ENCODE peak calls at places on chromosomes 4 and X, in nine cellular contexts. One of them, this sample, is unnamed. For H3K4me1, the result is how much of the 10 kb centered on the place peaks cover.

GRCh38 chr4:38574559-38575333 is 89.3 kb upstream of the KLF3 start:
- DNase-seq in IMR-90: no peak
- DNase-seq in tibial artery: no peak
- DNase-seq in endodermal cell: no peak
- DNase-seq in neuronal stem cell: no peak
- DNase-seq in mesendoderm: no peak
- DNase-seq in PC-9: peak
- DNase-seq in aorta: no peak
- DNase-seq in colonic mucosa: peak
- DNase-seq in this sample: no peak

GRCh38 chr4:138561906-138562305 is 319.8 kb upstream of the SLC7A11 start:
- DNase-seq in neuronal stem cell: no peak
- DNase-seq in IMR-90: no peak
- DNase-seq in PC-9: no peak
- DNase-seq in colonic mucosa: no peak
- DNase-seq in mesendoderm: no peak
- DNase-seq in tibial artery: no peak
- DNase-seq in aorta: peak
- DNase-seq in endodermal cell: no peak
- DNase-seq in this sample: no peak

GRCh38 chr4:6444587-6444986 is 27.8 kb downstream of the PPP2R2C start:
- DNase-seq in PC-9: no peak
- DNase-seq in colonic mucosa: no peak
- DNase-seq in neuronal stem cell: no peak
- DNase-seq in tibial artery: no peak
- DNase-seq in aorta: peak
- DNase-seq in IMR-90: no peak
- DNase-seq in mesendoderm: no peak
- DNase-seq in endodermal cell: no peak
- DNase-seq in this sample: no peak

GRCh38 chr4:152382057-152382785 is 153.7 kb downstream of the FBXW7 start:
- DNase-seq in mesendoderm: no peak
- DNase-seq in neuronal stem cell: no peak
- DNase-seq in colonic mucosa: no peak
- DNase-seq in tibial artery: no peak
- DNase-seq in PC-9: no peak
- DNase-seq in IMR-90: peak
- DNase-seq in endodermal cell: no peak
- DNase-seq in aorta: no peak
- DNase-seq in this sample: no peak

GRCh38 chrX:45208121-45208856 is 7.6 kb upstream of the DIPK2B start:
- DNase-seq in tibial artery: no peak
- DNase-seq in IMR-90: no peak
- DNase-seq in colonic mucosa: no peak
- DNase-seq in neuronal stem cell: no peak
- DNase-seq in PC-9: no peak
- DNase-seq in mesendoderm: peak
- DNase-seq in endodermal cell: no peak
- DNase-seq in aorta: no peak
- DNase-seq in this sample: no peak

GRCh38 chr4:84578540-84579409 is 4.2 kb upstream of the CDS1 start:
- DNase-seq in aorta: no peak
- DNase-seq in endodermal cell: peak
- DNase-seq in IMR-90: peak
- DNase-seq in mesendoderm: peak
- DNase-seq in tibial artery: no peak
- DNase-seq in PC-9: peak
- DNase-seq in neuronal stem cell: no peak
- DNase-seq in colonic mucosa: peak
- DNase-seq in this sample: no peak

GRCh38 chr4:103018391-103019318 is 850 bp downstream of the SLC9B1 start:
- DNase-seq in tibial artery: no peak
- DNase-seq in aorta: no peak
- DNase-seq in IMR-90: no peak
- DNase-seq in PC-9: no peak
- DNase-seq in neuronal stem cell: peak
- DNase-seq in endodermal cell: no peak
- DNase-seq in colonic mucosa: peak
- DNase-seq in mesendoderm: peak
- DNase-seq in this sample: no peak

GRCh38 chrX:69287025-69287540 is 121.8 kb upstream of the PJA1 start:
- DNase-seq in PC-9: no peak
- DNase-seq in endodermal cell: no peak
- DNase-seq in mesendoderm: no peak
- DNase-seq in IMR-90: no peak
- DNase-seq in colonic mucosa: no peak
- DNase-seq in neuronal stem cell: no peak
- DNase-seq in tibial artery: no peak
- DNase-seq in aorta: no peak
- DNase-seq in this sample: no peak

GRCh38 chrX:40721489-40722106 is 13.7 kb downstream of the MED14 start:
- DNase-seq in tibial artery: no peak
- DNase-seq in PC-9: no peak
- DNase-seq in IMR-90: no peak
- DNase-seq in endodermal cell: no peak
- DNase-seq in aorta: no peak
- DNase-seq in neuronal stem cell: no peak
- DNase-seq in mesendoderm: peak
- DNase-seq in colonic mucosa: no peak
- DNase-seq in this sample: no peak

GRCh38 chr4:70703695-70704332 is 15.5 kb downstream of the UTP3 start:
- DNase-seq in aorta: no peak
- DNase-seq in mesendoderm: no peak
- DNase-seq in endodermal cell: no peak
- DNase-seq in neuronal stem cell: peak
- DNase-seq in colonic mucosa: peak
- DNase-seq in tibial artery: no peak
- DNase-seq in IMR-90: peak
- DNase-seq in PC-9: no peak
- DNase-seq in this sample: no peak

GRCh38 chr4:3077796-3078195 is 3.3 kb downstream of the HTT start:
- DNase-seq in IMR-90: no peak
- DNase-seq in PC-9: no peak
- DNase-seq in neuronal stem cell: no peak
- DNase-seq in tibial artery: no peak
- DNase-seq in mesendoderm: no peak
- DNase-seq in aorta: no peak
- DNase-seq in endodermal cell: no peak
- DNase-seq in colonic mucosa: no peak
- DNase-seq in this sample: no peak

GRCh38 chr4:3083732-3084131 is 9.3 kb downstream of the HTT start:
- DNase-seq in mesendoderm: no peak
- DNase-seq in tibial artery: no peak
- DNase-seq in IMR-90: no peak
- DNase-seq in colonic mucosa: no peak
- DNase-seq in endodermal cell: no peak
- DNase-seq in neuronal stem cell: no peak
- DNase-seq in aorta: no peak
- DNase-seq in PC-9: no peak
- DNase-seq in this sample: no peak

GRCh38 chr4:3075652-3075981 is 1.1 kb downstream of the HTT start:
- DNase-seq in tibial artery: no peak
- DNase-seq in PC-9: no peak
- DNase-seq in IMR-90: no peak
- DNase-seq in aorta: no peak
- DNase-seq in colonic mucosa: no peak
- DNase-seq in neuronal stem cell: peak
- DNase-seq in endodermal cell: no peak
- DNase-seq in mesendoderm: no peak
- DNase-seq in this sample: no peak

GRCh38 chr4:3082915-3083515 is 8.5 kb downstream of the HTT start:
- DNase-seq in colonic mucosa: no peak
- DNase-seq in IMR-90: no peak
- DNase-seq in tibial artery: no peak
- DNase-seq in PC-9: no peak
- DNase-seq in neuronal stem cell: no peak
- DNase-seq in endodermal cell: no peak
- DNase-seq in aorta: no peak
- DNase-seq in mesendoderm: no peak
- DNase-seq in this sample: no peak

DNA sequence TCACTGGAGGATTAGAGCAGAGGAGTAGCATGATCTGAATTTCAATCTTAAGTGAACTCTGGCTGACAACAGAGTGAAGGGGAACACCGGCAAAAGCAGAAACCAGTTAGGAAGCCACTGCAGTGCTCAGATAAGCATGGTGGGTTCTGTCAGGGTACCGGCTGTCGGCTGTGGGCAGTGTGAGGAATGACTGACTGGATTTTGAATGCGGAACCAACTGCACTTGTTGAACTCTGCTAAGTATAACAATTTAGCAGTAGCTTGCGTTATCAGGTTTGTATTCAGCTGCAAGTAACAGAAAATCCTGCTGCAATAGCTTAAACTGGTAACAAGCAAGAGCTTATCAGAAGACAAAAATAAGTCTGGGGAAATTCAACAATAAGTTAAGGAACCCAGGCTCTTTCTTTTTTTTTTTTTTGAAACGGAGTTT is 5.2 kb downstream of the HTT start:
- DNase-seq in aorta: no peak
- DNase-seq in mesendoderm: no peak
- DNase-seq in PC-9: no peak
- DNase-seq in IMR-90: no peak
- DNase-seq in colonic mucosa: no peak
- DNase-seq in endodermal cell: no peak
- DNase-seq in tibial artery: no peak
- DNase-seq in neuronal stem cell: no peak
- DNase-seq in this sample: no peak
- H3K4me1 ChIP-seq in aorta: under half
- H3K4me1 ChIP-seq in mesendoderm: under half
- H3K4me1 ChIP-seq in PC-9: under half
- H3K4me1 ChIP-seq in IMR-90: under half
- H3K4me1 ChIP-seq in colonic mucosa: under half
- H3K4me1 ChIP-seq in endodermal cell: under half
- H3K4me1 ChIP-seq in tibial artery: under half
- H3K4me1 ChIP-seq in neuronal stem cell: under half
- H3K4me1 ChIP-seq in this sample: under half

GRCh38 chr4:25872851-25873631 is 10.3 kb upstream of the SEL1L3 start:
- DNase-seq in PC-9: no peak
- DNase-seq in IMR-90: no peak
- DNase-seq in neuronal stem cell: no peak
- DNase-seq in colonic mucosa: no peak
- DNase-seq in mesendoderm: no peak
- DNase-seq in endodermal cell: no peak
- DNase-seq in aorta: no peak
- DNase-seq in tibial artery: no peak
- DNase-seq in this sample: no peak
- H3K4me3 ChIP-seq in PC-9: no peak
- H3K4me3 ChIP-seq in IMR-90: no peak
- H3K4me3 ChIP-seq in neuronal stem cell: no peak
- H3K4me3 ChIP-seq in colonic mucosa: no peak
- H3K4me3 ChIP-seq in mesendoderm: no peak
- H3K4me3 ChIP-seq in endodermal cell: no peak
- H3K4me3 ChIP-seq in aorta: no peak
- H3K4me3 ChIP-seq in tibial artery: no peak
- H3K4me3 ChIP-seq in this sample: no peak

GRCh38 chr4:147599764-147600163 is 17.4 kb upstream of the TMEM184C start:
- DNase-seq in endodermal cell: no peak
- DNase-seq in aorta: no peak
- DNase-seq in neuronal stem cell: no peak
- DNase-seq in IMR-90: peak
- DNase-seq in colonic mucosa: no peak
- DNase-seq in mesendoderm: peak
- DNase-seq in PC-9: peak
- DNase-seq in tibial artery: no peak
- DNase-seq in this sample: no peak
- H3K4me1 ChIP-seq in endodermal cell: under half
- H3K4me1 ChIP-seq in aorta: under half
- H3K4me1 ChIP-seq in neuronal stem cell: under half
- H3K4me1 ChIP-seq in IMR-90: under half
- H3K4me1 ChIP-seq in colonic mucosa: under half
- H3K4me1 ChIP-seq in mesendoderm: under half
- H3K4me1 ChIP-seq in PC-9: under half
- H3K4me1 ChIP-seq in tibial artery: under half
- H3K4me1 ChIP-seq in this sample: under half

GRCh38 chr4:185534850-185535761 is at the start of gene PDLIM3:
- DNase-seq in aorta: peak
- DNase-seq in endodermal cell: peak
- DNase-seq in IMR-90: peak
- DNase-seq in mesendoderm: peak
- DNase-seq in colonic mucosa: peak
- DNase-seq in tibial artery: peak
- DNase-seq in PC-9: peak
- DNase-seq in neuronal stem cell: peak
- DNase-seq in this sample: no peak

GRCh38 chr4:185534534-185534849 is 815 bp downstream of the PDLIM3 start:
- DNase-seq in IMR-90: no peak
- DNase-seq in mesendoderm: no peak
- DNase-seq in endodermal cell: no peak
- DNase-seq in colonic mucosa: no peak
- DNase-seq in aorta: no peak
- DNase-seq in tibial artery: no peak
- DNase-seq in PC-9: no peak
- DNase-seq in neuronal stem cell: no peak
- DNase-seq in this sample: no peak

GRCh38 chr4:185538806-185539205 is 3.5 kb upstream of the PDLIM3 start:
- DNase-seq in neuronal stem cell: no peak
- DNase-seq in colonic mucosa: no peak
- DNase-seq in IMR-90: no peak
- DNase-seq in tibial artery: no peak
- DNase-seq in endodermal cell: no peak
- DNase-seq in PC-9: no peak
- DNase-seq in aorta: no peak
- DNase-seq in mesendoderm: no peak
- DNase-seq in this sample: no peak

GRCh38 chr4:185532795-185533324 is 2.4 kb downstream of the PDLIM3 start:
- DNase-seq in PC-9: no peak
- DNase-seq in endodermal cell: no peak
- DNase-seq in tibial artery: no peak
- DNase-seq in IMR-90: no peak
- DNase-seq in aorta: peak
- DNase-seq in colonic mucosa: no peak
- DNase-seq in mesendoderm: no peak
- DNase-seq in neuronal stem cell: no peak
- DNase-seq in this sample: no peak

DNA sequence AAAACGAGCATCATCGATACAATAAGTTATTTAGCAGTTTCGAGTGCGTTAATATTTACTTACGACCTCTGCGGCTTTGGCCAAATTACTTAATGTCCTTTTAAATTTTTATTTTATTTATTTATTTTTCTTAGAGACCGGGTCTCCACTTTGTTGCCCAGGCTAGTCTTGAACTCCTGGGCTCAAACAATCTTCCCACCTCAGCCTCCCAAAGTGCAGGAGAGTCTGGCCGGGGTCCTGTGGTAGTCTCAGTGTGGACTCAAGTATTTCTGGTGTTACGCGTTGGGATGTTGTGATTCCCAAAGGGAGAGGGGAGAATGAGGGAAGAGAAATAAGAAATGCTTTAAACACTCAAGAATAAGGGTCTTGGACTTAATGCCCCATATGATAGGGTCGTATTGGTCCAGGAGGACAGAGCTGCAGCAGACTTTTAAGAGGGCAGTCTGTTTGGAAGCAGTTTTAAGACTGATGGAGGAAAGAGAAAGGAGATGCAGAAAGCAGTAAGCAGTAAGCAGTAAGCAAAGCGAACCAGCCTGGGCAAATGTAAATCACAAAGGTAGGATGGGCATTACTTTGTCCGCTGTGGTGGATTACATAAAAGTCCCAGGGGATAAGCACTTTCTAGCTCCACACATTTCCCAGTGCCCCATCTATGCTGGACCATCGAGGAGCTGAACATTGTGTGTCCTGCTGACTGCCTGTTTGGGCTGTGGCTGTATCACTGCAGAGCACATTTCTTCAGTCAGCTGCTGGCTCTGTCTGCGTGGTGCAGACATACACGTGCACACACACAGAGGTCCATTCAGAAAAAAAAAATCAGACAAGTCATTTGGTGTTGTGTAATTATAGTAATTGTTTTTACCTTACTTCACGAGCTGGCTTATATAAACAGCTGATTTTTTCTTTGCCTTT is 767 bp upstream of the PDLIM3 start:
- DNase-seq in mesendoderm: no peak
- DNase-seq in tibial artery: peak
- DNase-seq in aorta: peak
- DNase-seq in colonic mucosa: no peak
- DNase-seq in neuronal stem cell: no peak
- DNase-seq in IMR-90: no peak
- DNase-seq in endodermal cell: no peak
- DNase-seq in PC-9: no peak
- DNase-seq in this sample: no peak
- H3K4me3 ChIP-seq in mesendoderm: no peak
- H3K4me3 ChIP-seq in tibial artery: peak
- H3K4me3 ChIP-seq in aorta: peak
- H3K4me3 ChIP-seq in colonic mucosa: peak
- H3K4me3 ChIP-seq in neuronal stem cell: peak
- H3K4me3 ChIP-seq in IMR-90: peak
- H3K4me3 ChIP-seq in endodermal cell: peak
- H3K4me3 ChIP-seq in PC-9: peak
- H3K4me3 ChIP-seq in this sample: peak

This sample was measured in vagina.